ENCODE peak calls at places on chromosomes 3 and 15, in four cellular contexts. One of them, this sample, is unnamed.

GRCh38 chr15:47756872-47757271 is 39.6 kb downstream of the SEMA6D start:
- DNase-seq in neuronal stem cell: no peak
- DNase-seq in mesenchymal stem cell: peak
- DNase-seq in IMR-90: peak
- DNase-seq in this sample: peak

GRCh38 chr3:48414376-48415250 is 15.3 kb downstream of the PLXNB1 start:
- DNase-seq in neuronal stem cell: no peak
- DNase-seq in mesenchymal stem cell: no peak
- DNase-seq in IMR-90: no peak
- DNase-seq in this sample: no peak

GRCh38 chr15:87844031-87844430 is 412.5 kb downstream of the NTRK3 start:
- DNase-seq in neuronal stem cell: no peak
- DNase-seq in mesenchymal stem cell: no peak
- DNase-seq in IMR-90: no peak
- DNase-seq in this sample: no peak

GRCh38 chr3:167887096-167887495 is 151.6 kb downstream of the SERPINI1 start:
- DNase-seq in neuronal stem cell: no peak
- DNase-seq in mesenchymal stem cell: peak
- DNase-seq in IMR-90: peak
- DNase-seq in this sample: no peak

GRCh38 chr3:148943531-148944200 is 47.7 kb upstream of the GYG1 start:
- DNase-seq in neuronal stem cell: no peak
- DNase-seq in mesenchymal stem cell: peak
- DNase-seq in IMR-90: peak
- DNase-seq in this sample: peak

GRCh38 chr15:49037546-49037940 is 8.7 kb downstream of the SECISBP2L start:
- DNase-seq in neuronal stem cell: no peak
- DNase-seq in mesenchymal stem cell: peak
- DNase-seq in IMR-90: no peak
- DNase-seq in this sample: no peak

GRCh38 chr15:29612096-29612495 is 210.2 kb downstream of the TJP1 start:
- DNase-seq in neuronal stem cell: no peak
- DNase-seq in mesenchymal stem cell: peak
- DNase-seq in IMR-90: peak
- DNase-seq in this sample: peak

GRCh38 chr3:169509780-169510179 is 153.7 kb downstream of the MECOM start:
- DNase-seq in neuronal stem cell: no peak
- DNase-seq in mesenchymal stem cell: no peak
- DNase-seq in IMR-90: no peak
- DNase-seq in this sample: no peak

GRCh38 chr15:51024735-51025453 is 69.8 kb downstream of the TNFAIP8L3 start:
- DNase-seq in neuronal stem cell: no peak
- DNase-seq in mesenchymal stem cell: no peak
- DNase-seq in IMR-90: peak
- DNase-seq in this sample: no peak

GRCh38 chr3:129934234-129935123 is 40.0 kb upstream of the TRH start:
- DNase-seq in neuronal stem cell: peak
- DNase-seq in mesenchymal stem cell: peak
- DNase-seq in IMR-90: peak
- DNase-seq in this sample: peak

GRCh38 chr3:133828576-133829309 is 23.1 kb downstream of the SRPRB start:
- DNase-seq in neuronal stem cell: no peak
- DNase-seq in mesenchymal stem cell: no peak
- DNase-seq in IMR-90: no peak
- DNase-seq in this sample: no peak

GRCh38 chr15:56128081-56128480 is 115.6 kb downstream of the RFX7 start:
- DNase-seq in neuronal stem cell: no peak
- DNase-seq in mesenchymal stem cell: no peak
- DNase-seq in IMR-90: no peak
- DNase-seq in this sample: no peak

GRCh38 chr15:78946493-78946892 is 1.6 kb upstream of the CTSH start:
- DNase-seq in neuronal stem cell: no peak
- DNase-seq in mesenchymal stem cell: no peak
- DNase-seq in IMR-90: no peak
- DNase-seq in this sample: no peak

GRCh38 chr15:50051811-50052419 is 67.1 kb downstream of the ATP8B4 start:
- DNase-seq in neuronal stem cell: peak
- DNase-seq in mesenchymal stem cell: peak
- DNase-seq in IMR-90: peak
- DNase-seq in this sample: peak

GRCh38 chr3:126304291-126304690 is 52.9 kb downstream of the KLF15 start:
- DNase-seq in neuronal stem cell: no peak
- DNase-seq in mesenchymal stem cell: no peak
- DNase-seq in IMR-90: no peak
- DNase-seq in this sample: no peak

GRCh38 chr3:71142440-71143161 is 440.9 kb downstream of the FOXP1 start:
- DNase-seq in neuronal stem cell: no peak
- DNase-seq in mesenchymal stem cell: peak
- DNase-seq in IMR-90: peak
- DNase-seq in this sample: no peak
- H3K27ac ChIP-seq in neuronal stem cell: no peak
- H3K27ac ChIP-seq in mesenchymal stem cell: no peak
- H3K27ac ChIP-seq in IMR-90: no peak
- H3K27ac ChIP-seq in this sample: no peak

DNA sequence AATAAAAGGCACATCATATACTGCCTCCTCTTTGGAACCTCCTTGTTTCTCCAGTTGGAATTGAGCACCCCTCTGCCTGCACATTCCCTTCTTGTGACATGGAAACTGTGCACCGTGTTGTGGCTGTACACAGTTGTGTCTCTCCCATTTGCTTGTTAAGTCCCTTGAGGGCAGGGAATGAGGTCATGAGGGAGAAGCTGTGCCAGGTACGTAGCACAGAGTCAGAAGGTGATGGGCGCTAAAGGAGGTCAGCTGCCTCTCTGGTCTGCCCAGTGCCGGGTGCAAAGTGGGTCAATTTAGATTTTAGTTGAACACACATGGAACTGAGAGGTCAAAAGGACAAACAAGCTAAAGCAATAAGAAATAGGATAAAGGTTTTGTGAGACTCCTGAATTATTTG is 124.4 kb downstream of the FAM43A start:
- DNase-seq in neuronal stem cell: no peak
- DNase-seq in mesenchymal stem cell: no peak
- DNase-seq in IMR-90: no peak
- DNase-seq in this sample: no peak
- H4K91ac ChIP-seq in neuronal stem cell: no peak
- H4K91ac ChIP-seq in mesenchymal stem cell: no peak
- H4K91ac ChIP-seq in IMR-90: no peak
- H4K91ac ChIP-seq in this sample: no peak

GRCh38 chr15:90872481-90873184 is 4.2 kb downstream of the FURIN start:
- DNase-seq in neuronal stem cell: no peak
- DNase-seq in mesenchymal stem cell: peak
- DNase-seq in IMR-90: peak
- DNase-seq in this sample: peak

GRCh38 chr15:90876046-90876445 is 7.7 kb downstream of the FURIN start:
- DNase-seq in neuronal stem cell: no peak
- DNase-seq in mesenchymal stem cell: no peak
- DNase-seq in IMR-90: no peak
- DNase-seq in this sample: no peak

GRCh38 chr15:90873488-90873997 is 5.2 kb downstream of the FURIN start:
- DNase-seq in neuronal stem cell: no peak
- DNase-seq in mesenchymal stem cell: peak
- DNase-seq in IMR-90: no peak
- DNase-seq in this sample: no peak

GRCh38 chr15:90875549-90875981 is 7.2 kb downstream of the FURIN start:
- DNase-seq in neuronal stem cell: no peak
- DNase-seq in mesenchymal stem cell: no peak
- DNase-seq in IMR-90: no peak
- DNase-seq in this sample: no peak

DNA sequence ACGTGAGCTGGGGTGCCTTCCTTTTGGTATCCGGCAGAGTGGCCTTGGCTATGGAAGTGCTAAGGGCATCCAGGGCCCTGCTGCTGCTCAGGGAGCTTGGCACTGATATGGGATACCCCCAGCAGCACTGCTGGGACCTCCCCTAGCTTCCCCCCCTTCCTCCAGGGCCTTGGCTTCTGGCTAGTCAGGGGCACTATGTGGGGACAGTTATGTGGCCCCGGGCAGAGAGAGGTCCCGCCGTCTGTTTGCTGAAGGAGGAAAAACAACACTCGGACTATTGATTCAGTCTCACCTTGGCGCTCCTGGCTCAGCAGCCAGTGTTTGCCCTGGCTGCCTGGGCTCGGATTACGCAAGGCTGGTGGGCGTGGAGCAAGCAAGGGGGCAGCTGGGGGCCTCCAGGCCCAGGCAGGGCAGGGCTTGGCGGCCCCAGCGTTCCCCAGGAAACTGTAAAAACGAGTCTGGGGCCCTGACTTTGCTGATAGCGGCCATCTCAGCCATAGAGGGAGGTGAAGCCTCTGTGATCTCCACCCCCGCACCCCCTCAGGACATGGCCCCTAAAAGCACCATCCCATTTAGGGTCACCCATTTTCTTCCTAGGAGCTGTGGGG is 5.7 kb downstream of the FURIN start:
- DNase-seq in neuronal stem cell: no peak
- DNase-seq in mesenchymal stem cell: peak
- DNase-seq in IMR-90: no peak
- DNase-seq in this sample: no peak
- H3K27ac ChIP-seq in neuronal stem cell: no peak
- H3K27ac ChIP-seq in mesenchymal stem cell: peak
- H3K27ac ChIP-seq in IMR-90: peak
- H3K27ac ChIP-seq in this sample: peak

DNA sequence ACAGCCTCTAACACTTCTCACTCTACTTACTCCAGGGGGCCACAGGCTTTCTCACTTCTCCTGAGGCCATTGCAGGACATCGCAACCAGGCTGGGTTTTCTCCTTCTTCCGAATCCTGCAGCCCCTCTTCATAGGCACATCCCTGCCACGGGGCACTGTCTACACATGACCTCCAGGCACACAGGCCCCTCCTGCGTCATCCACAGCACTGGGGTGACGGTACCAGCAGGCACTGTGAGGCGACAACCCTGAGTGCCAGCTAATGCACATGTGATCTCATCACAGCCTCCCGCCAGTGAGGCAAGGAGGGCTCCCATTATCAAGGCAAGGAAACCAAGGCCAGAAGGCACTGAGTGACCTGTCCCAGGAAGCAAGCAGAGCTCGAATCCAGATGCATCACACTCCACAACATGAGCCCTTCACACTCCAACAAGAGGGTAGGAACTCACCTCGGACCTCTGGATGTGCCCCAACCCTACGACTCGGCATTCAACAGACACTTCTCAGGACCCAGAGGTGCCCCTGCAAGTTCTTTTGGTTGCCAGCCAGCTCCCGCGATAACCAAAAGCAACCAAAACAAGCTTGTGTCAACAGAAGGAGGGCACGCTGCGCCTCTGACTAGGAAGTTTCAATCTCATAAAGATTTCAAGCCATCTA is 16.7 kb downstream of the FAM174B start:
- DNase-seq in neuronal stem cell: no peak
- DNase-seq in mesenchymal stem cell: no peak
- DNase-seq in IMR-90: no peak
- DNase-seq in this sample: peak
- H4K91ac ChIP-seq in neuronal stem cell: peak
- H4K91ac ChIP-seq in mesenchymal stem cell: peak
- H4K91ac ChIP-seq in IMR-90: no peak
- H4K91ac ChIP-seq in this sample: no peak

DNA sequence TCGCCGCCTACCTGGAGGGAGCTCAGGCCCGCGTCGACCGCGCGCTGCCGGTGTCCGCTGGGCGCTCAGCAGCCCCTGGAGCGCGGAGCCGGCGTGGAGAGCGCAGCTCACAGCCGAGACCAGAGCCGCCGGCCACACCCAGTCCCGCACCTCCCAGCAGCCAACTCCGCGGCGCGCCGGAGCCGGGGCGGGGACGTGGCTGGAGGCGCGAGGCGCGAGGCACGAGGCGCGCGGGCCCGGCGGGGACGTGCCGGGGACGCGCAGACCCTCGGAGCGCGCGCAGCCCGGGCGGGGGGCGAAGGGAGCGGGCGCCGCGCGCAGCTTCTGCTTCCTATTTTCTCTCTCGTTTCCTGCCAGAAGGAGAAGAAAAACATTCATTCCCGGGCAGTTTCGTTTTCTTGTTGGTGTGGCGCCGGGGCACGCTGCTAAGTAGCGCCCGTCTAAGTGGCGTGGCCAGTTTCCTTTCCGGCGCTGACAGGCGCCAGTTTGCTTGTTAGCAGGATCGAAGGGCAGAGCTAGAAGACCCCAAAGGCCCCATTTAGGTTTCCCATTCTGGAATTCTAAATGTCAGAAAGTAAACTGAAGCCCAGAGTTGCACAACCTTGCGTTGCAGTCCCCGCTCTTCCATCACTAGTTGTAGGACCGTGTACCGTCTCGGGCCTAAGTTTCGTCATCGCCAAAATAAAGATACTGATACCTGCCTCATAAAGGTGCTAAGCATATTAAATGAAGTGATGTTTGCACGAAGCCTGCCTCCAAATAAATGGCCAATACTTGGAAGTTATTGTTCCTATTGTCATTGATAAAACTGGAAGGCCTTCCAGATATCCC is at the start of gene GNB4:
- DNase-seq in neuronal stem cell: peak
- DNase-seq in mesenchymal stem cell: peak
- DNase-seq in IMR-90: peak
- DNase-seq in this sample: peak
- H3K27ac ChIP-seq in neuronal stem cell: no peak
- H3K27ac ChIP-seq in mesenchymal stem cell: peak
- H3K27ac ChIP-seq in IMR-90: peak
- H3K27ac ChIP-seq in this sample: peak

GRCh38 chr3:111859974-111860859 is 1.2 kb downstream of the PHLDB2 start:
- DNase-seq in neuronal stem cell: peak
- DNase-seq in mesenchymal stem cell: peak
- DNase-seq in IMR-90: peak
- DNase-seq in this sample: peak
- H4K91ac ChIP-seq in neuronal stem cell: no peak
- H4K91ac ChIP-seq in mesenchymal stem cell: peak
- H4K91ac ChIP-seq in IMR-90: peak
- H4K91ac ChIP-seq in this sample: peak

GRCh38 chr3:72265250-72265649 is 480.3 kb upstream of the PROK2 start:
- DNase-seq in neuronal stem cell: no peak
- DNase-seq in mesenchymal stem cell: peak
- DNase-seq in IMR-90: no peak
- DNase-seq in this sample: no peak
- H3K27ac ChIP-seq in neuronal stem cell: no peak
- H3K27ac ChIP-seq in mesenchymal stem cell: no peak
- H3K27ac ChIP-seq in IMR-90: no peak
- H3K27ac ChIP-seq in this sample: no peak

DNA sequence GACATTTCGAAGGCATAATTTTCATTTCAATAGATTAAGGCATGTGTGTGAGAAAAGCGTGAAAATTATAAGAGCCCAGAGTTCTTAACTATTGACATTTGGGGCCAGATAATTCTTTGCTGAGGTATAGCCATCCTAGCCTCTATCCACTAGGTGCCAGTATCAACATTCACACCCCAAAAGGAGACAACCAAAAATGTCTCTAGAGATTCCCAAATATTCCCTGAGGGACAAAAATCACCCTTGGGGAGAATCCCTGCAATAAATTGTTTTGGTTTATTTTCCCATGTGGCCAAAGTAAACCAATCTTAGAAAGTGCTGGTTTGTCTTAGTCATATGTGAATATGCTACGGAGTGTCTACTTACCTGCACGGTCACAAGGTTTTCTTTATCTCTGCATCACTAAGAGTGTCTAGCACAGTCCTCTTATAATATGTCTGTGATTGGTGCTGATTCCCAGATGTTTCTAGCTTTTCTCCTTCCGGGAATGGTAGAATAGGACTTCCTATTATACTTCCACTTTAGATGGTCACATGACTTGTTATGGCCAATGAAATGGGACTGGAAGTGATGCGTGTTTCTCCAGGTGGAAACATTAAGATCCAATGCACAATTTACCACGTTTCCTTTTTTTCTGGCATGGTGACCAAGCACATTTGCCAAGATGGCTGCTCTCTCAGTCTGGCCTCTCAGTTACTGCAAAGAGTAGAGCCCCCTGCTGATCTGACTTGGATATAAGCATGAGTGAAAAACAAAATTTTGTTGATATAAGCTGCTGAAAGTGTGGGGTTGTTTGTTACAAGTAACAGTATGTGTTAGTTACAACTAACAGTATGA is 8.0 kb upstream of the KBTBD8 start:
- DNase-seq in neuronal stem cell: no peak
- DNase-seq in mesenchymal stem cell: no peak
- DNase-seq in IMR-90: no peak
- DNase-seq in this sample: peak
- H4K91ac ChIP-seq in neuronal stem cell: no peak
- H4K91ac ChIP-seq in mesenchymal stem cell: no peak
- H4K91ac ChIP-seq in IMR-90: no peak
- H4K91ac ChIP-seq in this sample: no peak

This sample was measured in trophoblast cell.